ENCODE peak calls at places on chromosome 13, in six cellular contexts. U, G, X, Y, F and R are unnamed samples. For H3K27me3, the result is how much of the 10 kb centered on the place peaks cover.

GRCh38 chr13:31116224-31116623 is 45.5 kb downstream of the HSPH1 start:
- DNase-seq in G (no peak), F (no peak), X (no peak), Y (no peak), U (no peak), R (no peak)

GRCh38 chr13:40665754-40666057 is 735 bp downstream of the FOXO1 start:
- DNase-seq in G (no peak), X (no peak), U (no peak), F (no peak), Y (no peak), R (peak)

GRCh38 chr13:30985637-30986205 is 53.3 kb downstream of the TEX26 start:
- DNase-seq in U (no peak), Y (no peak), G (no peak), F (no peak), X (no peak), R (no peak)

GRCh38 chr13:32897296-32897695 is 118.9 kb upstream of the KL start:
- DNase-seq in Y (no peak), X (no peak), G (no peak), U (no peak), F (no peak), R (no peak)

GRCh38 chr13:60043262-60043661 is 120.5 kb downstream of the DIAPH3 start:
- DNase-seq in X (no peak), U (no peak), Y (no peak), G (no peak), F (no peak), R (no peak)

GRCh38 chr13:33931397-33931987 is 113.5 kb downstream of the RFC3 start:
- DNase-seq in X (peak), G (no peak), F (no peak), U (no peak), Y (peak), R (peak)

GRCh38 chr13:50011461-50011860 is 3.8 kb upstream of the KCNRG start:
- DNase-seq in F (no peak), U (no peak), Y (no peak), G (no peak), X (no peak), R (no peak)

GRCh38 chr13:40179882-40180281 is 486.6 kb downstream of the FOXO1 start:
- DNase-seq in U (no peak), G (no peak), F (no peak), Y (peak), X (no peak), R (no peak)

GRCh38 chr13:78607409-78608253 is 4.3 kb upstream of the POU4F1 start:
- DNase-seq in U (no peak), Y (no peak), X (peak), F (no peak), G (no peak), R (no peak)

GRCh38 chr13:66534561-66534960 is 695.6 kb downstream of the PCDH9 start:
- DNase-seq in X (no peak), G (no peak), F (no peak), U (no peak), Y (no peak), R (no peak)

GRCh38 chr13:93435651-93436050 is 209.0 kb downstream of the GPC6 start:
- DNase-seq in F (no peak), G (no peak), Y (no peak), X (no peak), U (no peak), R (no peak)

GRCh38 chr13:105445793-105446192 is 1089.7 kb downstream of the EFNB2 start:
- DNase-seq in G (no peak), X (no peak), F (no peak), Y (no peak), U (no peak), R (no peak)

GRCh38 chr13:44921478-44921877 is 67.8 kb downstream of the NUFIP1 start:
- DNase-seq in G (peak), X (no peak), F (no peak), U (no peak), Y (no peak), R (no peak)

GRCh38 chr13:112220296-112220875 is 153.4 kb downstream of the SOX1 start:
- DNase-seq in G (no peak), X (no peak), U (no peak), F (no peak), Y (no peak), R (no peak)
- H3K27me3 ChIP-seq in G (under half), X (under half), U (under half), F (under half), Y (under half), R (under half)

DNA sequence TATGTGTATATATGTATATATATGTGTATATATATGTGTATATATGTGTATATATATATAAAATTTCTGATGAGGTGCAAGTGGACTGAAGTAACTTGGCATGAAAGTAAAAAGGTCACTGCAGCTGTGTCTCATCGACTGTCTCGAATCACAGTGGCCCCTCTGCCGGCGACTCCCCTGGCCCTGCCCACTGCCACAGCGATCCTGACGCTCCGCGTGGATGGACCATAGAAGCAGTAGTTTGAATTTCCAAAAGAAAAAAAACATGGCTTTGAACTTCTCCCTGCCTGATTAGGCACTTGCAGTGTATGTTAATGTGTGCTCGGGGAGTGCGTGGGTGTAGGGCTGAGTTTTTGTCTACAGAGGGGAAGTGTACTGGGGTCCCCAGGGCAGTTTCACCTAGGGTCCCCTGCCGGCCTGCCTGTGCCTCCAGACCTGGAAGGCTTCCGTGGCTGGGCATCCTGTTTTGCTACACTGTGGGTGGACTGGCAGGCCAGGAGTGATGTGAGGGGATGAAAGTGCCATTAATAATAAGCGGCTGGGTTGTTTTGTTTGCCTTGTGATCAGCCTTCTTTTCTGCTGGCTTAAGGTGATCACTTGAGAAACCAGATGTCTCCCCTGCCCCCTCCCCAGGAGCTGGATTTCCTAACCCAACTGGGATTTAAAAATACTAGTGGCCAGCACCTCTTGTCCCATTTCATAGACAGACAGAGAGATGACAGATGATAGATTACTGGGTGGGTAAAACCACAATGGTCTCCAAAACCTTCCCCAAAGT is 10.7 kb downstream of the ZIC5 start:
- DNase-seq in U (no peak), G (no peak), Y (no peak), X (no peak), F (no peak), R (no peak)
- H3K27me3 ChIP-seq in U (half or more), G (half or more), Y (under half), X (under half), F (half or more), R (under half)

DNA sequence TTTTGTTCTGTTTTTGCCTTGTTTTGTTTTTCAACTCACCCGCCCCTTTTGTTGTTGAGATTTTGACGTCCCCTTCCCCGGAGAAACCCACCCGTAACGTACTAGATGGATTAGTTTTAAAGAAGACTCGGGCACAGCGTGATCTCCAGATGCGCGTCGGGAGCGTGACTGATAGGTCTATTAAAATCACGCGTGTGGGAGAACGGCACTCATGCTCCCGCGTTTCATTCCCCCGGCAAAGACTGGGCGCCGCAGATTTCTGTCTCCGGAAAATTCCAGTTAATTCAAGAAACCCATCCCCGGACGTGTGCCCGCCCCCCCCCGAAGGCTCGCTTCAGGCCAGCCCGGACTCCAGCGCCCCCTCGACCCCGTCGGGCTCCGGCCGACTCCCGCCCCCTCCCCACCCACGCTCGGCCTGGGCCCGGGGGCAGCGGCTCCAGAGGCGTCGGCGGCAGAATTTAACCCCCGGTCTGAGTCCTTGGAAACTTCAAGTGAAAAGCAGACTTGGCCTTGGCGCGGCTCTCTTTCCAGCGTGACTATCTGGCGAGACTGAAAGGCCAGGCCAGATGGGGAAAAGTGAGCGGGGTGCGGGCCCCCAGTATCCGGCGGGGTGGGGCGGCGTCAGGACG is 5.1 kb downstream of the SOX1 start:
- DNase-seq in X (no peak), Y (no peak), F (no peak), U (no peak), G (no peak), R (no peak)
- H3K27me3 ChIP-seq in X (under half), Y (under half), F (half or more), U (half or more), G (half or more), R (under half)

GRCh38 chr13:71866173-71867091 is 572 bp downstream of the DACH1 start:
- DNase-seq in F (peak), G (no peak), U (no peak), X (no peak), Y (peak), R (no peak)

GRCh38 chr13:71864094-71864980 is 2.7 kb downstream of the DACH1 start:
- DNase-seq in F (peak), Y (peak), G (no peak), U (no peak), X (no peak), R (no peak)

GRCh38 chr13:71865858-71866172 is 1.2 kb downstream of the DACH1 start:
- DNase-seq in X (no peak), Y (no peak), F (no peak), G (no peak), U (no peak), R (no peak)

GRCh38 chr13:71863249-71863648 is 3.8 kb downstream of the DACH1 start:
- DNase-seq in U (no peak), X (no peak), F (no peak), Y (no peak), G (no peak), R (no peak)

DNA sequence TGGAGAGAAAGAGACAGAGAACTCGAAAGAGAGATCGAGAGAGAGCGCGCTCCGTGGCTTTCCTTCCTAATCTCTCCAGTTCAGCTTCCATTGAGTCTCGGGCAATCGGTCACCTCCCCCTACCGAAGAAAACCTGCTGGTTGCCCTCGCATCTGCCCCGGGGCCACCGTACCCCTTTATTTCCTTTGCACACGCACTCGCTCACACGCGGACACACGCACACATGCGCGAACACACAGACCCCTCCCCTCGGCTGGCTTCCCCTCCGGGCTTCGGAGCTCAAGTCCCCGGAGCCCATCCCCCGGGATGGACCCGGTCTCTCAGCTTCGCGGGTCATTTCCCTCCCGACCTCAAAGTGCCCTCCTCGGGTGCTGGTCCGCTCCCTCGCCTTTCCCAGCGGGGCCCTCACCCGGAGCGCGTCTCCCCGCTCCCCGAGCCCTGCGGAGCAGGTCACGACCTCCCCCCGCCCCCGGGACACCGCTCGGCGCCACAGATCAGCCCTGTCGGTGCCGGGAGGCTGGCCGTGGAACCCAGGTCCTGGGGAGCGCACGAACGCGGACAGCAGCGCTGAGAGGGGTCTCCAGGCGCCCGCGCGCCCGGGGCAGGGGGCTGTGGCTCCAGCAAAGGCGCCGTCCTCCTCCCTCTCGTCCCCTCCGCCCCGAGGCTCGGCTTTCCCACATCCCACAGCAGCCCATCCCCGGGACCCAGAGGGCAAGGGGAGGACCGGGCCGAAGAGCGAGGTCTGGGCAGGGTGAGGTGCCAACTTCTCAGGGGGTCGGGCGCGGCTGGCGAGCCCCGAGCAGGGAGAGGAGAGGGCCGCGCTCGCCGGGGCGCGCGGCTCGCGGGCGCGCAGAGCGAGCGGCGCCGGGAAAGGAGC is 1.8 kb downstream of the DACH1 start:
- DNase-seq in Y (no peak), G (no peak), X (no peak), U (no peak), F (no peak), R (no peak)
- H3K27me3 ChIP-seq in Y (under half), G (under half), X (under half), U (under half), F (half or more), R (under half)

GRCh38 chr13:42043676-42044075 is 4.8 kb upstream of the DGKH start:
- DNase-seq in U (no peak), Y (no peak), F (no peak), G (no peak), X (no peak), R (no peak)

GRCh38 chr13:42040730-42041016 is 7.8 kb upstream of the DGKH start:
- DNase-seq in Y (no peak), X (no peak), F (no peak), U (no peak), G (no peak), R (no peak)

GRCh38 chr13:42039946-42040729 is 8.3 kb upstream of the DGKH start:
- DNase-seq in Y (peak), X (peak), F (peak), G (peak), U (peak), R (peak)

GRCh38 chr13:42041017-42041683 is 7.3 kb upstream of the DGKH start:
- DNase-seq in Y (peak), F (peak), X (peak), G (peak), U (no peak), R (peak)

GRCh38 chr13:42041684-42042035 is 6.8 kb upstream of the DGKH start:
- DNase-seq in Y (peak), F (peak), U (no peak), G (peak), X (peak), R (peak)
- H3K27me3 ChIP-seq in Y (under half), F (under half), U (under half), G (under half), X (under half), R (under half)

DNA sequence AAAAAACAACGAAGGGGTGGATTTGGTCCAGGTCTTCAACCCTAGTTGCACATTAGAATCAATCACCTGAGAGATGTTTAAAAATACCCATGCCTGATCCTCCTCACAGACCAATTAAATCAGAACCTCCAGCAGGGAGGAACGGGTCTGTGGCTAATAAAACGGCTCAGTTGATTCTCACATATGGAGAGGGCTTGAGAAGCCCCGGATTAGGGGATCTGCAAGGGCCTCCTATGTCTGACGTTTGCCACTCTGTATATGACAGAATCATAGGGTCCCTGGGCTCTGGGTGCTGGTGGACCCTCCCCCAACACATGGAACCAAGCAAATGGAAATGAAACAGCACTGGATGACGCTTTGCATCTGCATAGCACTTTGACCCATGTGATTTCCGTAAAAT is 36.7 kb upstream of the C13orf42 start:
- DNase-seq in G (no peak), X (no peak), U (no peak), F (no peak), Y (no peak), R (no peak)
- H3K27me3 ChIP-seq in G (under half), X (under half), U (under half), F (under half), Y (under half), R (under half)